ENCODE peak calls at places on chromosomes 13 and 19, in four cellular contexts. T is body of pancreas; Y is T-cell; X is stimulated activated CD4-positive, alpha-beta T cell treated with anti-CD3 and anti-CD28 coated beads, TNF-alpha, amount 100 ng/mL, for 1 hour. U is an unnamed sample.

GRCh38 chr13:111399776-111400505 is 79.5 kb downstream of the TEX29 start:
- DNase-seq in Y (no peak), X (no peak), T (no peak), U (peak)

GRCh38 chr19:33953592-33953991 is 156.9 kb downstream of the KCTD15 start:
- DNase-seq in Y (no peak), T (no peak), X (no peak), U (peak)

GRCh38 chr19:18300930-18301717 is 19.7 kb upstream of the JUND start:
- DNase-seq in T (peak), Y (no peak), X (no peak), U (peak)

GRCh38 chr13:78265098-78265497 is 338.3 kb downstream of the POU4F1 start:
- DNase-seq in Y (no peak), T (no peak), X (no peak), U (no peak)

GRCh38 chr19:47891923-47892666 is 6.0 kb upstream of the SULT2A1 start:
- DNase-seq in T (peak), X (no peak), Y (no peak), U (peak)

GRCh38 chr19:23673132-23673531 is 13.9 kb downstream of the ZNF675 start:
- DNase-seq in X (no peak), Y (no peak), T (no peak), U (no peak)

GRCh38 chr19:8206147-8207087 is 2.8 kb upstream of the CERS4 start:
- DNase-seq in T (peak), X (no peak), Y (no peak), U (no peak)

GRCh38 chr19:52648336-52648990 is 10.3 kb upstream of the ZNF83 start:
- DNase-seq in X (no peak), T (no peak), Y (no peak), U (peak)

GRCh38 chr13:85241045-85241444 is 558.2 kb downstream of the SLITRK6 start:
- DNase-seq in T (no peak), X (no peak), Y (no peak), U (no peak)

GRCh38 chr19:4284176-4284958 is 5.3 kb downstream of the SHD start:
- DNase-seq in X (no peak), Y (no peak), T (peak), U (peak)

GRCh38 chr19:51664997-51665396 is 18.4 kb upstream of the SIGLEC14 start:
- DNase-seq in Y (no peak), T (no peak), X (no peak), U (no peak)

GRCh38 chr13:62357887-62358645 is 942.4 kb upstream of the PCDH20 start:
- DNase-seq in Y (no peak), X (no peak), T (peak), U (peak)

GRCh38 chr13:28478127-28478526 is 16.8 kb downstream of the FLT1 start:
- DNase-seq in X (no peak), T (no peak), Y (no peak), U (no peak)

GRCh38 chr13:29925457-29925856 is 75.0 kb upstream of the UBL3 start:
- DNase-seq in Y (no peak), T (peak), X (no peak), U (no peak)

GRCh38 chr13:60074397-60074796 is 89.3 kb downstream of the DIAPH3 start:
- DNase-seq in Y (no peak), X (no peak), T (no peak), U (no peak)

GRCh38 chr13:105928901-105929300 is 606.6 kb downstream of the EFNB2 start:
- DNase-seq in Y (no peak), T (no peak), X (no peak), U (no peak)

GRCh38 chr13:94063096-94063495 is 416.4 kb downstream of the DCT start:
- DNase-seq in T (no peak), Y (no peak), X (no peak), U (no peak)

GRCh38 chr19:3369337-3370213 is 3.2 kb downstream of the NFIC start:
- DNase-seq in T (peak), Y (no peak), X (no peak), U (no peak)

GRCh38 chr19:43781630-43782310 is 997 bp upstream of the KCNN4 start:
- DNase-seq in Y (no peak), T (no peak), X (no peak), U (no peak)

GRCh38 chr13:111219306-111219705 is 101.1 kb upstream of the TEX29 start:
- DNase-seq in T (peak), Y (no peak), X (no peak), U (no peak)

GRCh38 chr13:53138369-53139036 is 109.9 kb downstream of the OLFM4 start:
- DNase-seq in Y (no peak), X (no peak), T (peak), U (no peak)

GRCh38 chr13:36447501-36447900 is 15.2 kb downstream of the CCNA1 start:
- DNase-seq in X (no peak), Y (no peak), T (no peak), U (no peak)

GRCh38 chr13:50244913-50245574 is 229.8 kb downstream of the KCNRG start:
- DNase-seq in Y (no peak), X (peak), T (no peak), U (peak)

GRCh38 chr13:102038787-102039186 is 363.1 kb downstream of the FGF14 start:
- DNase-seq in Y (no peak), T (no peak), X (no peak), U (no peak)

GRCh38 chr19:45404557-45405434 is at the start of gene PPP1R13L:
- DNase-seq in Y (no peak), X (peak), T (peak), U (peak)

GRCh38 chr13:113187905-113188595 is 20.4 kb downstream of the PCID2 start:
- DNase-seq in X (no peak), T (no peak), Y (no peak), U (no peak)

GRCh38 chr13:83618966-83619365 is 263.3 kb downstream of the SLITRK1 start:
- DNase-seq in Y (no peak), T (no peak), X (no peak), U (no peak)

GRCh38 chr19:19652482-19653295 is 9.2 kb upstream of the GMIP start:
- DNase-seq in X (no peak), T (no peak), Y (no peak), U (peak)

U was measured in islet precursor cell.